ENCODE peak calls at places on chromosomes 12 and 14, in four cellular contexts. One of them, this sample, is unnamed. For H3K4me1, the result is how much of the 10 kb centered on the place peaks cover.

GRCh38 chr12:46811185-46811584 is 14.6 kb downstream of the SLC38A4 start:
- DNase-seq in CD4-positive, alpha-beta memory T cell: peak
- DNase-seq in colonic mucosa: no peak
- DNase-seq in GM23338: peak
- DNase-seq in this sample: no peak

GRCh38 chr12:117854339-117855012 is 114.3 kb downstream of the KSR2 start:
- DNase-seq in CD4-positive, alpha-beta memory T cell: peak
- DNase-seq in colonic mucosa: peak
- DNase-seq in GM23338: peak
- DNase-seq in this sample: no peak

GRCh38 chr12:129067482-129067881 is 214.2 kb downstream of the GLT1D1 start:
- DNase-seq in CD4-positive, alpha-beta memory T cell: no peak
- DNase-seq in colonic mucosa: no peak
- DNase-seq in GM23338: peak
- DNase-seq in this sample: no peak

GRCh38 chr12:29396774-29397173 is 15.8 kb upstream of the ERGIC2 start:
- DNase-seq in CD4-positive, alpha-beta memory T cell: no peak
- DNase-seq in colonic mucosa: no peak
- DNase-seq in GM23338: no peak
- DNase-seq in this sample: no peak

GRCh38 chr14:78917462-78917861 is 747.3 kb downstream of the NRXN3 start:
- DNase-seq in CD4-positive, alpha-beta memory T cell: no peak
- DNase-seq in colonic mucosa: no peak
- DNase-seq in GM23338: peak
- DNase-seq in this sample: no peak

GRCh38 chr12:29992366-29992765 is 208.6 kb upstream of the TMTC1 start:
- DNase-seq in CD4-positive, alpha-beta memory T cell: no peak
- DNase-seq in colonic mucosa: no peak
- DNase-seq in GM23338: no peak
- DNase-seq in this sample: no peak

GRCh38 chr14:71438684-71439083 is 493.5 kb upstream of the RGS6 start:
- DNase-seq in CD4-positive, alpha-beta memory T cell: no peak
- DNase-seq in colonic mucosa: no peak
- DNase-seq in GM23338: no peak
- DNase-seq in this sample: no peak

GRCh38 chr12:45242180-45242579 is 26.3 kb downstream of the ANO6 start:
- DNase-seq in CD4-positive, alpha-beta memory T cell: no peak
- DNase-seq in colonic mucosa: no peak
- DNase-seq in GM23338: no peak
- DNase-seq in this sample: no peak

GRCh38 chr14:63134801-63135200 is 69.4 kb upstream of the RHOJ start:
- DNase-seq in CD4-positive, alpha-beta memory T cell: no peak
- DNase-seq in colonic mucosa: no peak
- DNase-seq in GM23338: peak
- DNase-seq in this sample: no peak

GRCh38 chr12:64469455-64470142 is 17.7 kb downstream of the TBK1 start:
- DNase-seq in CD4-positive, alpha-beta memory T cell: no peak
- DNase-seq in colonic mucosa: no peak
- DNase-seq in GM23338: no peak
- DNase-seq in this sample: no peak

GRCh38 chr12:52753283-52753682 is 23.9 kb downstream of the KRT76 start:
- DNase-seq in CD4-positive, alpha-beta memory T cell: no peak
- DNase-seq in colonic mucosa: no peak
- DNase-seq in GM23338: no peak
- DNase-seq in this sample: no peak

GRCh38 chr12:111424793-111425251 is 19.1 kb downstream of the SH2B3 start:
- DNase-seq in CD4-positive, alpha-beta memory T cell: no peak
- DNase-seq in colonic mucosa: no peak
- DNase-seq in GM23338: peak
- DNase-seq in this sample: no peak

GRCh38 chr14:22252591-22253178 is 336.3 kb downstream of the DAD1 start:
- DNase-seq in CD4-positive, alpha-beta memory T cell: no peak
- DNase-seq in colonic mucosa: no peak
- DNase-seq in GM23338: no peak
- DNase-seq in this sample: no peak

GRCh38 chr12:63045020-63045860 is 105.8 kb downstream of the AVPR1A start:
- DNase-seq in CD4-positive, alpha-beta memory T cell: no peak
- DNase-seq in colonic mucosa: no peak
- DNase-seq in GM23338: no peak
- DNase-seq in this sample: no peak

GRCh38 chr14:58072288-58073071 is 79.5 kb downstream of the ARMH4 start:
- DNase-seq in CD4-positive, alpha-beta memory T cell: peak
- DNase-seq in colonic mucosa: peak
- DNase-seq in GM23338: peak
- DNase-seq in this sample: no peak

GRCh38 chr12:110185626-110186025 is 61.5 kb downstream of the IFT81 start:
- DNase-seq in CD4-positive, alpha-beta memory T cell: no peak
- DNase-seq in colonic mucosa: no peak
- DNase-seq in GM23338: no peak
- DNase-seq in this sample: no peak

GRCh38 chr14:67357583-67358354 is 1.8 kb downstream of the ATP6V1D start:
- DNase-seq in CD4-positive, alpha-beta memory T cell: no peak
- DNase-seq in colonic mucosa: no peak
- DNase-seq in GM23338: no peak
- DNase-seq in this sample: no peak

GRCh38 chr12:122681814-122682213 is 21.3 kb downstream of the HCAR2 start:
- DNase-seq in CD4-positive, alpha-beta memory T cell: no peak
- DNase-seq in colonic mucosa: no peak
- DNase-seq in GM23338: no peak
- DNase-seq in this sample: no peak

GRCh38 chr14:32635103-32635719 is 303.5 kb upstream of the NPAS3 start:
- DNase-seq in CD4-positive, alpha-beta memory T cell: no peak
- DNase-seq in colonic mucosa: no peak
- DNase-seq in GM23338: no peak
- DNase-seq in this sample: no peak

GRCh38 chr14:54435500-54435981 is 5.6 kb downstream of the CNIH1 start:
- DNase-seq in CD4-positive, alpha-beta memory T cell: no peak
- DNase-seq in colonic mucosa: no peak
- DNase-seq in GM23338: no peak
- DNase-seq in this sample: no peak

GRCh38 chr12:123942277-123942653 is 30.4 kb downstream of the CCDC92 start:
- DNase-seq in CD4-positive, alpha-beta memory T cell: no peak
- DNase-seq in colonic mucosa: no peak
- DNase-seq in GM23338: no peak
- DNase-seq in this sample: no peak

GRCh38 chr12:6135071-6135470 is 10.6 kb upstream of the VWF start:
- DNase-seq in CD4-positive, alpha-beta memory T cell: no peak
- DNase-seq in colonic mucosa: no peak
- DNase-seq in GM23338: no peak
- DNase-seq in this sample: no peak

GRCh38 chr12:112046003-112046402 is 32.8 kb downstream of the ERP29 start:
- DNase-seq in CD4-positive, alpha-beta memory T cell: no peak
- DNase-seq in colonic mucosa: no peak
- DNase-seq in GM23338: no peak
- DNase-seq in this sample: no peak

GRCh38 chr12:79934309-79935020 is 432 bp downstream of the PPP1R12A start:
- DNase-seq in CD4-positive, alpha-beta memory T cell: no peak
- DNase-seq in colonic mucosa: peak
- DNase-seq in GM23338: peak
- DNase-seq in this sample: peak

GRCh38 chr12:4975574-4975973 is 65.9 kb downstream of the KCNA1 start:
- DNase-seq in CD4-positive, alpha-beta memory T cell: no peak
- DNase-seq in colonic mucosa: no peak
- DNase-seq in GM23338: peak
- DNase-seq in this sample: no peak

GRCh38 chr12:39723831-39724230 is 104.2 kb upstream of the ABCD2 start:
- DNase-seq in CD4-positive, alpha-beta memory T cell: no peak
- DNase-seq in colonic mucosa: no peak
- DNase-seq in GM23338: no peak
- DNase-seq in this sample: no peak

GRCh38 chr12:121325922-121326396 is 26.3 kb downstream of the ANAPC5 start:
- DNase-seq in CD4-positive, alpha-beta memory T cell: no peak
- DNase-seq in colonic mucosa: no peak
- DNase-seq in GM23338: no peak
- DNase-seq in this sample: no peak

GRCh38 chr12:130975116-130975515 is 21.4 kb downstream of the ADGRD1 start:
- DNase-seq in CD4-positive, alpha-beta memory T cell: no peak
- DNase-seq in colonic mucosa: no peak
- DNase-seq in GM23338: no peak
- DNase-seq in this sample: no peak
- H3K4me1 ChIP-seq in CD4-positive, alpha-beta memory T cell: under half
- H3K4me1 ChIP-seq in colonic mucosa: under half
- H3K4me1 ChIP-seq in GM23338: under half
- H3K4me1 ChIP-seq in this sample: under half

DNA sequence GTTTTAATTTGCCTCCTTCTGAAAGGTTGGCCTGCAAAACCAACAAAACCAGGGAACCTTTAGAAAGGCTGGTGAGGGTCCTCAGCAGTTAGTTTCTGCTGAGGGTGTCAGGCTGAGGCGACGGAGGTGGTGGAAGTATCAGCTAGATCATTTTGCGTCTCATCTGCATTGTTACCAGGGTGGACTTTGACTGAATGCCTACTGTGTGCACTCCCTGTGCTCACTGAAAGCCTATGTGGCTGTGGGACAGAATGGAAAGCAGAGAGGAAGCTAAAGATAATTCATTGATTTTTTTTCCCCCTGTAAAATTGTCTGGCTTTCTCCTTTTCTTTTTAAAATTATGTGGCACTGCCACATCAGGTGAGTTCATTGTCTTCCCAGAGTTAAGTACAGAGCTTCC is 68.4 kb upstream of the SRSF5 start:
- DNase-seq in CD4-positive, alpha-beta memory T cell: no peak
- DNase-seq in colonic mucosa: no peak
- DNase-seq in GM23338: no peak
- DNase-seq in this sample: no peak
- H3K4me1 ChIP-seq in CD4-positive, alpha-beta memory T cell: half or more
- H3K4me1 ChIP-seq in colonic mucosa: under half
- H3K4me1 ChIP-seq in GM23338: under half
- H3K4me1 ChIP-seq in this sample: half or more

GRCh38 chr14:99226687-99227086 is 45.3 kb downstream of the BCL11B start:
- DNase-seq in CD4-positive, alpha-beta memory T cell: no peak
- DNase-seq in colonic mucosa: no peak
- DNase-seq in GM23338: no peak
- DNase-seq in this sample: no peak
- H3K4me1 ChIP-seq in CD4-positive, alpha-beta memory T cell: half or more
- H3K4me1 ChIP-seq in colonic mucosa: under half
- H3K4me1 ChIP-seq in GM23338: under half
- H3K4me1 ChIP-seq in this sample: under half

GRCh38 chr14:104186575-104186974 is 48.2 kb downstream of the KIF26A start:
- DNase-seq in CD4-positive, alpha-beta memory T cell: no peak
- DNase-seq in colonic mucosa: no peak
- DNase-seq in GM23338: no peak
- DNase-seq in this sample: no peak
- H3K4me1 ChIP-seq in CD4-positive, alpha-beta memory T cell: under half
- H3K4me1 ChIP-seq in colonic mucosa: under half
- H3K4me1 ChIP-seq in GM23338: under half
- H3K4me1 ChIP-seq in this sample: under half

GRCh38 chr14:102279282-102279681 is 25.7 kb downstream of the MOK start:
- DNase-seq in CD4-positive, alpha-beta memory T cell: no peak
- DNase-seq in colonic mucosa: no peak
- DNase-seq in GM23338: no peak
- DNase-seq in this sample: no peak
- H3K4me1 ChIP-seq in CD4-positive, alpha-beta memory T cell: under half
- H3K4me1 ChIP-seq in colonic mucosa: under half
- H3K4me1 ChIP-seq in GM23338: under half
- H3K4me1 ChIP-seq in this sample: under half

This sample was measured in vagina.